ENCODE peak calls at places on chromosomes 3 and 15, in four cellular contexts. One of them, this sample, is unnamed.

GRCh38 chr15:94242257-94242656 is 10.9 kb downstream of the MCTP2 start:
- DNase-seq in NCI-H1092: no peak
- DNase-seq in AG04450: no peak
- DNase-seq in putamen: peak
- DNase-seq in this sample: no peak

GRCh38 chr3:195549001-195549400 is 5.9 kb upstream of the PPP1R2 start:
- DNase-seq in AG04450: no peak
- DNase-seq in putamen: no peak
- DNase-seq in NCI-H1092: no peak
- DNase-seq in this sample: no peak

GRCh38 chr3:55826731-55827496 is 339.8 kb upstream of the WNT5A start:
- DNase-seq in NCI-H1092: no peak
- DNase-seq in AG04450: no peak
- DNase-seq in putamen: no peak
- DNase-seq in this sample: no peak

GRCh38 chr3:140748171-140748570 is 70.3 kb downstream of the TRIM42 start:
- DNase-seq in NCI-H1092: no peak
- DNase-seq in AG04450: no peak
- DNase-seq in putamen: no peak
- DNase-seq in this sample: no peak

GRCh38 chr15:62569460-62570404 is 404.6 kb upstream of the C2CD4B start:
- DNase-seq in NCI-H1092: peak
- DNase-seq in AG04450: peak
- DNase-seq in putamen: no peak
- DNase-seq in this sample: peak

GRCh38 chr3:10397879-10398278 is 77.0 kb upstream of the SEC13 start:
- DNase-seq in AG04450: no peak
- DNase-seq in NCI-H1092: no peak
- DNase-seq in putamen: no peak
- DNase-seq in this sample: no peak

GRCh38 chr3:125186800-125187598 is 25.5 kb downstream of the SLC12A8 start:
- DNase-seq in AG04450: no peak
- DNase-seq in putamen: no peak
- DNase-seq in NCI-H1092: no peak
- DNase-seq in this sample: no peak

GRCh38 chr3:157786618-157787017 is 283.4 kb upstream of the VEPH1 start:
- DNase-seq in AG04450: no peak
- DNase-seq in putamen: no peak
- DNase-seq in NCI-H1092: no peak
- DNase-seq in this sample: no peak

GRCh38 chr15:66100761-66101160 is 152.8 kb downstream of the MEGF11 start:
- DNase-seq in putamen: no peak
- DNase-seq in NCI-H1092: no peak
- DNase-seq in AG04450: no peak
- DNase-seq in this sample: no peak

This sample was measured in Ammon's horn.